ENCODE peak calls at places on chromosome 5, in four cellular contexts. V is progenitor cell of endocrine pancreas, O is choroid plexus epithelial cell, H is esophagus muscularis mucosa. F is an unnamed sample.

GRCh38 chr5:16936150-16937022 is at the start of gene MYO10:
- DNase-seq in V (peak), O (peak), H (no peak), F (peak)

GRCh38 chr5:94908889-94909480 is 290.5 kb downstream of the SLF1 start:
- DNase-seq in V (no peak), O (peak), H (no peak), F (peak)

GRCh38 chr5:179827684-179828083 is 7.0 kb downstream of the SQSTM1 start:
- DNase-seq in V (no peak), O (peak), H (no peak), F (no peak)

GRCh38 chr5:176594554-176594953 is 15.4 kb downstream of the GPRIN1 start:
- DNase-seq in V (no peak), O (no peak), H (no peak), F (no peak)

GRCh38 chr5:76372320-76373054 is 30.6 kb upstream of the IQGAP2 start:
- DNase-seq in V (no peak), O (peak), H (no peak), F (peak)

GRCh38 chr5:156386976-156387375 is 60.0 kb downstream of the SGCD start:
- DNase-seq in V (no peak), O (no peak), H (no peak), F (no peak)

GRCh38 chr5:55918097-55919035 is 67.2 kb downstream of the IL31RA start:
- DNase-seq in V (no peak), O (no peak), H (peak), F (no peak)

GRCh38 chr5:157342822-157343402 is 77.0 kb downstream of the CYFIP2 start:
- DNase-seq in V (no peak), O (peak), H (no peak), F (no peak)

GRCh38 chr5:87329114-87329513 is 61.4 kb downstream of the RASA1 start:
- DNase-seq in V (no peak), O (no peak), H (no peak), F (no peak)

GRCh38 chr5:81513468-81513867 is 119.5 kb upstream of the ACOT12 start:
- DNase-seq in V (no peak), O (no peak), H (no peak), F (no peak)

GRCh38 chr5:1032551-1033027 is 24.0 kb downstream of the NKD2 start:
- DNase-seq in V (no peak), O (no peak), H (no peak), F (no peak)

GRCh38 chr5:150636391-150637244 is 3.8 kb upstream of the SYNPO start:
- DNase-seq in V (no peak), O (peak), H (no peak), F (no peak)

DNA sequence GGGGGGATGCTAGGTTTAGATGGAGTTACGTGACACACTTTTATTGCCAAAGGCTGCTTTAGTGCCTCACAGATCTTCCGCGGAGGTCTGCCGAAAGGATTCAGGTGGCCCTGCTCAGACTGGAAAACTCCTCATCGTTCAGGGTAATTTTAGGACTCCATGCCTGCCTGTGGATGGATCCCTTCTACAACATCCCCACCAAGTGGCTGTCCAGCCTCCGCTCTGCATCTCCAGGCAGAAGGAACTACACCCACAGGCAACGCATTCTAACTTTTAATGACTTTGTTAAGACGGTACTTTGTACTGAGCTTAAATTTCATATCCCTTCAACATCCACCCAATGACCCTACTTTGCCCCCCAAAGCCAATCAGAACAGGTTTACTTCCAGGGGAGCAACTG is 29.4 kb downstream of the ATPSCKMT start:
- DNase-seq in V (no peak), O (no peak), H (peak), F (no peak)
- TF ChIP-seq CTCF in V (no peak), O (no peak), H (no peak), F (no peak)

GRCh38 chr5:10456583-10457562 is 15.2 kb downstream of the ROPN1L start:
- DNase-seq in V (no peak), O (peak), H (no peak), F (no peak)
- TF ChIP-seq CTCF in V (no peak), O (no peak), H (no peak), F (no peak)

GRCh38 chr5:142920888-142921612 is 150.9 kb downstream of the ARHGAP26 start:
- DNase-seq in V (no peak), O (no peak), H (no peak), F (no peak)

GRCh38 chr5:142918959-142919635 is 148.9 kb downstream of the ARHGAP26 start:
- DNase-seq in V (no peak), O (no peak), H (no peak), F (no peak)

GRCh38 chr5:142925795-142926194 is 155.6 kb downstream of the ARHGAP26 start:
- DNase-seq in V (no peak), O (peak), H (no peak), F (peak)

GRCh38 chr5:142924135-142924883 is 154.1 kb downstream of the ARHGAP26 start:
- DNase-seq in V (no peak), O (peak), H (no peak), F (no peak)

DNA sequence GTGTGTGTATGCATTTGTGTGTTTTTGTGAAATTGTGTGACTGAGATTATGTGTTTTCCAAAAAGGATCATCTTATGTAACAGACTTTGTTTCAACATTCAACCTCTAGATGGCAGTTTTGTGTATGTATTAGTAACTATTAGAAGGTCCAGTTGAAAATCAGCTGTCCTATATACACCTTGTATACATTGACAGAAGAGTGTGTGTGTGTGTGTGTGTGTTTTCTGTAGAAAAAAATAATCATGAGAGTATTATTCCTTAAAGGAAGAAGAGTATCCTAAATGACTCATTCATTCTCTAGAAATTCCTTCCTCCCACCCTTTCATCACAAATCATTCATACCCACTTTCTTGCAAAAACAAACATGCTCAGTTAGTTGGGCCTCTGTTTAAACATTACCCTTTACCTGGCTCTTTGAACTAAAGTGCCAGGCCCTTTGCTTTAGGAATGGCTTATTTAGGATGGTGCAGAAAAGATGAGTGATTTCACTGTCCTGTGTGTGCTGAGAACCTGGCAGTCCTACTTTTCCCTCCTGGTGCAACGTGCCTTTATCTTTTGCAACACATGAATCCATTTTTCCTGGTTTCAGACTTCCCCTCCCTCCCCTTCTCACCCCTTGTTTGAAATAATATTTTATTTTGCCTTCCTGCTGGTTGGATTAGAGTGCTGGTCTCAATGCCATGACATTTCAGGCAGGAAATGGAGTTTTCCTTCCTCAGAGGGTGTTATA is 152.2 kb downstream of the ARHGAP26 start:
- DNase-seq in V (no peak), O (peak), H (no peak), F (peak)
- TF ChIP-seq CTCF in V (peak), O (peak), H (peak), F (peak)

GRCh38 chr5:116947691-116948528 is 373.3 kb upstream of the SEMA6A start:
- DNase-seq in V (no peak), O (peak), H (no peak), F (no peak)
- TF ChIP-seq CTCF in V (peak), O (peak), H (peak), F (peak)

GRCh38 chr5:142219146-142219545 is 105.7 kb downstream of the SPRY4 start:
- DNase-seq in V (no peak), O (no peak), H (no peak), F (no peak)

GRCh38 chr5:142222881-142223558 is 101.8 kb downstream of the SPRY4 start:
- DNase-seq in V (no peak), O (no peak), H (no peak), F (no peak)

GRCh38 chr5:142225141-142225540 is 99.7 kb downstream of the SPRY4 start:
- DNase-seq in V (no peak), O (no peak), H (no peak), F (no peak)

GRCh38 chr5:142222235-142222880 is 102.5 kb downstream of the SPRY4 start:
- DNase-seq in V (no peak), O (no peak), H (no peak), F (peak)

DNA sequence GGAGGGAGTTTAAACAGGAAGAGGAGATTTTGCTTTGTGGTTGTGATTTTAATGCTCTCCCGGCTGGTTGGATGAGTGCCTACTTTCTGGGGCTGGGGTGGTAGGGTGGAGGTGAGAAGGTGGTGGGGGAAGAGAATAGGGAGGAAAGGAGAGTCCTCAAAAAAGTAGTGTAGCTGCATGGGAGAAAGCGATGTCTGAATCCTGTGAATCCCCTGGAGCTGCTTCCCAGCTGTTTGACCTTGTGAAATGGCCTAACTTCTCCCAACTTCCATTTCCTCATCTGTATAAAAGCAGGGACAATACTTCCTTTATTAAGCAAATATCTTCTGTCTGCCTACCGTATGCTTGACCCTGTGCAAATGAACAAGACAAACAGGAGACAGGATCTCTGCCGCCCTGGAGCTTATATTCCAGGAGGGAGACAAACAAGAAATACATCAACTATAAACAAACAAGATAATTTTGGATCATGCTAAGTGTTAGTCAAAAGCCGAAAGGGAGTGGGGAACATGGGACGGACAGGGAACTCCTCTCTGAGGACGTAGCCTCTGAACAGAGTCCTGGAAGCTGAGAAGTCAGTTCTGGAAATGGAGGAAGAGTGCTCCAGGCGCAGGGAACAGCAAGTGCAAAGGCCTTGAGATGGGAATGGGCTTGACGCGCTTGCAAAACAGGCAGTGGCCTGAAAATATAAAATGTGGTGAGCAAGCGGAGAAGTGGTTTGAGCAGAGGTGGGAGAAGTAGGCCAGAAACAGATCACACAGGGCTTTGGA is 103.5 kb downstream of the SPRY4 start:
- DNase-seq in V (no peak), O (peak), H (no peak), F (no peak)
- TF ChIP-seq CTCF in V (no peak), O (peak), H (no peak), F (no peak)

GRCh38 chr5:60533789-60534188 is 166.2 kb downstream of the DEPDC1B start:
- DNase-seq in V (no peak), O (no peak), H (no peak), F (no peak)
- TF ChIP-seq CTCF in V (no peak), O (no peak), H (no peak), F (no peak)

DNA sequence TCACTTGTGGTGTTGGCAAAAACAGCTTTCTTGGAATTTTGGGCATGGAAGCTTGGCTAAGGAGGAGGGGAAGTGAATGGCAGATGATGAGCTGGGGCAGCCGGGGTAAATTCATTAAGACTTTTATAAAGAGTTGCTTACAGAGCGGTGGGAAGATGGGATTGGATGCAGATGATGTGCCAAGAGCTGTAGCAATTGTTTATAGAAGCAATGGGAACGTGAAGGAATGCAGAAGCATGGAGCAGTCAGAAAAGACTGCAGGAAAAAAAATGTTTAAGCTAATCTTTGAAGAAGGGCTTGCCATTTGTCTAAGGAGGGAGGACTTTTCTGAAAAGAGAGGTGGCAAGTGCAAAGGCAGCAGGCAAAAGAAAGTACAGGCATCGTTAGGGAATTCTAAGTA is 86.6 kb upstream of the SHISAL2B start:
- DNase-seq in V (no peak), O (no peak), H (no peak), F (no peak)
- TF ChIP-seq CTCF in V (no peak), O (no peak), H (no peak), F (no peak)

DNA sequence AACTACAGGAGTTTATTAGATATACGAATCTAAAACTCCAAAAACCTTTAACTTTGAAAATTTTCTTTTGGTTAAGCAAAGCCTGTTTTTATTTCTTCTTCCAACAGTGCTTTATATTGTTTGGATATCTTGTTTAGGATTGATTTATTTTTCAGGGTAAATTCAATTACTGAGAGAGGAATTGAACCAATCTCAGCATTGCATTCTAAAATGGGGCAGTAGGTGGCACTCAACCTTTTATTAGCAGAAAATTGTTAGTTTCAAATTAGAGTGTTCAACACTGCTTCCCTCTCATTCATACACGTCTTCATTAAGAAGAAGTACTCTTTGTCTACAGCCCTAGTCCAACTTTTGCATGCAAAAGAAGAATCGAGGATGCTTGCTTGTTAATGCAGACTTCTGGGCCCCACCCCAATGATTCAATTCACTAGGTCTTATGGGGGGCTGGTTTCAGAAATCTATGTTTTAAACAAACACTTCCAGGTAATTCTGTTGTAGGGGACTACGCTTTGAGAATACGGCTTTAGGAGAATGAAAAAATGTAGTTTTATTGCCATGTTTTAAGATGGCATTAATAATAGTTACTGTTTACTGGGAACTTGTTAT is 26.6 kb downstream of the MRPL22 start:
- DNase-seq in V (no peak), O (peak), H (no peak), F (no peak)
- TF ChIP-seq CTCF in V (peak), O (peak), H (peak), F (peak)

F was measured in AG09319.